ENCODE peak calls at places on chromosomes 3 and 15, in ten cellular contexts. One of them, this sample, is unnamed.
A peak's percentile ranks its signal among the peaks of the same experiment; 100 is the strongest.

GRCh38 chr3:18047052-18047451 is 304.6 kb upstream of the TBC1D5 start:
- DNase-seq in pancreas: no peak
- DNase-seq in HEK293T: no peak
- DNase-seq in HL-60: no peak
- DNase-seq in NCI-H69: peak; percentile 4
- DNase-seq in foreskin fibroblast: peak; percentile 90
- DNase-seq in NAMALWA: no peak
- DNase-seq in Kasumi-1: no peak
- DNase-seq in endothelial cell: no peak
- DNase-seq in AG09309: no peak
- DNase-seq in this sample: no peak

GRCh38 chr3:102356506-102356905 is 78.3 kb upstream of the ZPLD1 start:
- DNase-seq in pancreas: no peak
- DNase-seq in HEK293T: no peak
- DNase-seq in HL-60: no peak
- DNase-seq in NCI-H69: no peak
- DNase-seq in foreskin fibroblast: no peak
- DNase-seq in NAMALWA: no peak
- DNase-seq in Kasumi-1: no peak
- DNase-seq in endothelial cell: no peak
- DNase-seq in AG09309: no peak
- DNase-seq in this sample: no peak

GRCh38 chr3:71397046-71397445 is 186.5 kb downstream of the FOXP1 start:
- DNase-seq in pancreas: no peak
- DNase-seq in HEK293T: peak; percentile 37
- DNase-seq in HL-60: no peak
- DNase-seq in NCI-H69: peak; percentile 52
- DNase-seq in foreskin fibroblast: peak; percentile 60
- DNase-seq in NAMALWA: peak; percentile 45
- DNase-seq in Kasumi-1: peak; percentile 65
- DNase-seq in endothelial cell: peak; percentile 38
- DNase-seq in AG09309: no peak
- DNase-seq in this sample: peak; percentile 42

GRCh38 chr3:187870360-187871203 is 125.3 kb upstream of the BCL6 start:
- DNase-seq in pancreas: no peak
- DNase-seq in HEK293T: no peak
- DNase-seq in HL-60: no peak
- DNase-seq in NCI-H69: no peak
- DNase-seq in foreskin fibroblast: no peak
- DNase-seq in NAMALWA: no peak
- DNase-seq in Kasumi-1: no peak
- DNase-seq in endothelial cell: no peak
- DNase-seq in AG09309: no peak
- DNase-seq in this sample: no peak

GRCh38 chr3:15796771-15797599 is 794 bp downstream of the ANKRD28 start:
- DNase-seq in pancreas: no peak
- DNase-seq in HEK293T: peak; percentile 32
- DNase-seq in HL-60: no peak
- DNase-seq in NCI-H69: peak; percentile 11
- DNase-seq in foreskin fibroblast: peak; percentile 70
- DNase-seq in NAMALWA: peak; percentile 65
- DNase-seq in Kasumi-1: peak; percentile 69
- DNase-seq in endothelial cell: no peak
- DNase-seq in AG09309: no peak
- DNase-seq in this sample: no peak

GRCh38 chr3:182740710-182741109 is 52.6 kb upstream of the ATP11B start:
- DNase-seq in pancreas: no peak
- DNase-seq in HEK293T: peak; percentile 15
- DNase-seq in HL-60: no peak
- DNase-seq in NCI-H69: peak; percentile 43
- DNase-seq in foreskin fibroblast: no peak
- DNase-seq in NAMALWA: no peak
- DNase-seq in Kasumi-1: no peak
- DNase-seq in endothelial cell: no peak
- DNase-seq in AG09309: no peak
- DNase-seq in this sample: no peak

GRCh38 chr3:161969867-161970266 is 473.3 kb downstream of the OTOL1 start:
- DNase-seq in pancreas: no peak
- DNase-seq in HEK293T: no peak
- DNase-seq in HL-60: no peak
- DNase-seq in NCI-H69: no peak
- DNase-seq in foreskin fibroblast: peak; percentile 51
- DNase-seq in NAMALWA: no peak
- DNase-seq in Kasumi-1: no peak
- DNase-seq in endothelial cell: no peak
- DNase-seq in AG09309: no peak
- DNase-seq in this sample: no peak

GRCh38 chr3:155281892-155282291 is 11.6 kb downstream of the STRIT1 start:
- DNase-seq in pancreas: no peak
- DNase-seq in HEK293T: no peak
- DNase-seq in HL-60: no peak
- DNase-seq in NCI-H69: no peak
- DNase-seq in foreskin fibroblast: peak; percentile 45
- DNase-seq in NAMALWA: no peak
- DNase-seq in Kasumi-1: no peak
- DNase-seq in endothelial cell: no peak
- DNase-seq in AG09309: peak; percentile 23
- DNase-seq in this sample: no peak

GRCh38 chr3:177921153-177921552 is 615.1 kb upstream of the KCNMB2 start:
- DNase-seq in pancreas: no peak
- DNase-seq in HEK293T: no peak
- DNase-seq in HL-60: no peak
- DNase-seq in NCI-H69: no peak
- DNase-seq in foreskin fibroblast: no peak
- DNase-seq in NAMALWA: no peak
- DNase-seq in Kasumi-1: no peak
- DNase-seq in endothelial cell: no peak
- DNase-seq in AG09309: no peak
- DNase-seq in this sample: no peak

GRCh38 chr3:129829640-129830039 is 63.9 kb downstream of the TMCC1 start:
- DNase-seq in pancreas: peak; percentile 17
- DNase-seq in HEK293T: peak; percentile 55
- DNase-seq in HL-60: peak; percentile 16
- DNase-seq in NCI-H69: peak; percentile 64
- DNase-seq in foreskin fibroblast: peak; percentile 92
- DNase-seq in NAMALWA: peak; percentile 80
- DNase-seq in Kasumi-1: peak; percentile 82
- DNase-seq in endothelial cell: peak; percentile 22
- DNase-seq in AG09309: peak; percentile 94
- DNase-seq in this sample: peak; percentile 74

GRCh38 chr3:149067792-149068352 is 18.5 kb downstream of the HLTF start:
- DNase-seq in pancreas: no peak
- DNase-seq in HEK293T: no peak
- DNase-seq in HL-60: no peak
- DNase-seq in NCI-H69: no peak
- DNase-seq in foreskin fibroblast: no peak
- DNase-seq in NAMALWA: no peak
- DNase-seq in Kasumi-1: no peak
- DNase-seq in endothelial cell: no peak
- DNase-seq in AG09309: no peak
- DNase-seq in this sample: no peak

GRCh38 chr3:126936110-126936509 is 46.8 kb upstream of the PLXNA1 start:
- DNase-seq in pancreas: no peak
- DNase-seq in HEK293T: no peak
- DNase-seq in HL-60: no peak
- DNase-seq in NCI-H69: no peak
- DNase-seq in foreskin fibroblast: no peak
- DNase-seq in NAMALWA: no peak
- DNase-seq in Kasumi-1: no peak
- DNase-seq in endothelial cell: no peak
- DNase-seq in AG09309: no peak
- DNase-seq in this sample: no peak

GRCh38 chr3:27978440-27978839 is 256.3 kb upstream of the EOMES start:
- DNase-seq in pancreas: no peak
- DNase-seq in HEK293T: no peak
- DNase-seq in HL-60: no peak
- DNase-seq in NCI-H69: no peak
- DNase-seq in foreskin fibroblast: peak; percentile 23
- DNase-seq in NAMALWA: no peak
- DNase-seq in Kasumi-1: no peak
- DNase-seq in endothelial cell: no peak
- DNase-seq in AG09309: no peak
- DNase-seq in this sample: no peak

GRCh38 chr15:89187301-89187700 is 34.1 kb downstream of the RLBP1 start:
- DNase-seq in pancreas: no peak
- DNase-seq in HEK293T: no peak
- DNase-seq in HL-60: no peak
- DNase-seq in NCI-H69: no peak
- DNase-seq in foreskin fibroblast: no peak
- DNase-seq in NAMALWA: no peak
- DNase-seq in Kasumi-1: no peak
- DNase-seq in endothelial cell: no peak
- DNase-seq in AG09309: no peak
- DNase-seq in this sample: no peak

GRCh38 chr3:54427951-54428871 is 305.9 kb downstream of the CACNA2D3 start:
- DNase-seq in pancreas: peak; percentile 17
- DNase-seq in HEK293T: peak; percentile 69
- DNase-seq in HL-60: peak; percentile 2
- DNase-seq in NCI-H69: peak; percentile 92
- DNase-seq in foreskin fibroblast: peak; percentile 90
- DNase-seq in NAMALWA: peak; percentile 45
- DNase-seq in Kasumi-1: peak; percentile 61
- DNase-seq in endothelial cell: peak; percentile 68
- DNase-seq in AG09309: peak; percentile 75
- DNase-seq in this sample: peak; percentile 57

GRCh38 chr3:180698760-180699270 is 19.5 kb upstream of the CCDC39 start:
- DNase-seq in pancreas: no peak
- DNase-seq in HEK293T: no peak
- DNase-seq in HL-60: no peak
- DNase-seq in NCI-H69: peak; percentile 23
- DNase-seq in foreskin fibroblast: no peak
- DNase-seq in NAMALWA: no peak
- DNase-seq in Kasumi-1: no peak
- DNase-seq in endothelial cell: no peak
- DNase-seq in AG09309: no peak
- DNase-seq in this sample: no peak

GRCh38 chr3:183044547-183045229 is 54.6 kb downstream of the MCCC1 start:
- DNase-seq in pancreas: no peak
- DNase-seq in HEK293T: no peak
- DNase-seq in HL-60: no peak
- DNase-seq in NCI-H69: no peak
- DNase-seq in foreskin fibroblast: no peak
- DNase-seq in NAMALWA: peak; percentile 60
- DNase-seq in Kasumi-1: no peak
- DNase-seq in endothelial cell: no peak
- DNase-seq in AG09309: no peak
- DNase-seq in this sample: peak; percentile 93

GRCh38 chr15:35466476-35466875 is 79.5 kb downstream of the DPH6 start:
- DNase-seq in pancreas: no peak
- DNase-seq in HEK293T: no peak
- DNase-seq in HL-60: no peak
- DNase-seq in NCI-H69: no peak
- DNase-seq in foreskin fibroblast: no peak
- DNase-seq in NAMALWA: no peak
- DNase-seq in Kasumi-1: no peak
- DNase-seq in endothelial cell: no peak
- DNase-seq in AG09309: no peak
- DNase-seq in this sample: no peak

GRCh38 chr3:3189102-3189727 is 9.7 kb upstream of the CRBN start:
- DNase-seq in pancreas: no peak
- DNase-seq in HEK293T: no peak
- DNase-seq in HL-60: no peak
- DNase-seq in NCI-H69: no peak
- DNase-seq in foreskin fibroblast: no peak
- DNase-seq in NAMALWA: no peak
- DNase-seq in Kasumi-1: no peak
- DNase-seq in endothelial cell: no peak
- DNase-seq in AG09309: no peak
- DNase-seq in this sample: no peak

GRCh38 chr3:100796556-100796955 is 87.3 kb downstream of the TFG start:
- DNase-seq in pancreas: no peak
- DNase-seq in HEK293T: peak; percentile 12
- DNase-seq in HL-60: no peak
- DNase-seq in NCI-H69: peak; percentile 12
- DNase-seq in foreskin fibroblast: peak; percentile 56
- DNase-seq in NAMALWA: peak; percentile 51
- DNase-seq in Kasumi-1: peak; percentile 51
- DNase-seq in endothelial cell: no peak
- DNase-seq in AG09309: no peak
- DNase-seq in this sample: peak; percentile 8